ENCODE peak calls at places on chromosomes 7 and 10, in ten cellular contexts. C is NCI-H774; Z is activated CD4-positive, alpha-beta memory T cell treated with anti-CD3 and anti-CD28 coated beads, Interleukin-2, amount 10 ng/mL, durations not matched to agents 7 days and 5 days; U is GM12892; O is lower leg skin; N is NCI-H1092 treated with DMSO at 0.1 percent for 48 hours; T is transverse colon; A is H7; J is activated CD4-positive, alpha-beta T cell treated with anti-CD3 and anti-CD28 coated beads, Interleukin-2, amount 50 U/mL, for 4 hours; G is astrocyte of the spinal cord. I is an unnamed sample.

GRCh38 chr10:18367840-18368239 is 227.6 kb downstream of the CACNB2 start:
- DNase-seq in C (no peak), Z (no peak), U (no peak), O (no peak), N (no peak), T (no peak), A (no peak), J (no peak), G (no peak), I (no peak)

GRCh38 chr7:4067874-4068273 is 614.2 kb upstream of the FOXK1 start:
- DNase-seq in C (no peak), Z (no peak), U (no peak), O (no peak), N (no peak), T (no peak), A (no peak), J (no peak), G (no peak), I (no peak)

GRCh38 chr7:77734590-77735421 is 38.5 kb downstream of the RSBN1L start:
- DNase-seq in C (no peak), Z (no peak), U (no peak), O (no peak), N (no peak), T (peak), A (no peak), J (no peak), G (no peak), I (no peak)

GRCh38 chr7:101567231-101567630 is 61.9 kb downstream of the MYL10 start:
- DNase-seq in C (peak), Z (no peak), U (no peak), O (no peak), N (peak), T (peak), A (no peak), J (no peak), G (no peak), I (no peak)

GRCh38 chr7:362416-363096 is 72.6 kb downstream of the FOXL3 start:
- DNase-seq in C (no peak), Z (peak), U (no peak), O (no peak), N (no peak), T (peak), A (no peak), J (peak), G (no peak), I (no peak)

GRCh38 chr7:66205736-66206080 is 574 bp downstream of the TPST1 start:
- DNase-seq in C (no peak), Z (no peak), U (no peak), O (no peak), N (peak), T (peak), A (no peak), J (no peak), G (no peak), I (no peak)

GRCh38 chr7:23277359-23277989 is 21.7 kb upstream of the MALSU1 start:
- DNase-seq in C (peak), Z (peak), U (peak), O (no peak), N (peak), T (no peak), A (peak), J (no peak), G (peak), I (no peak)

GRCh38 chr7:80427218-80427617 is 84.6 kb downstream of the GNAT3 start:
- DNase-seq in C (no peak), Z (no peak), U (no peak), O (no peak), N (no peak), T (no peak), A (no peak), J (no peak), G (no peak), I (no peak)

GRCh38 chr10:122637371-122637770 is 62.3 kb downstream of the C10orf120 start:
- DNase-seq in C (no peak), Z (no peak), U (no peak), O (no peak), N (peak), T (no peak), A (no peak), J (no peak), G (no peak), I (no peak)

GRCh38 chr7:128879939-128880746 is 17.5 kb downstream of the ATP6V1F start:
- DNase-seq in C (peak), Z (no peak), U (no peak), O (no peak), N (peak), T (peak), A (peak), J (no peak), G (peak), I (no peak)

GRCh38 chr10:61024801-61025201 is 80.8 kb upstream of the RHOBTB1 start:
- DNase-seq in C (no peak), Z (no peak), U (no peak), O (no peak), N (no peak), T (no peak), A (peak), J (no peak), G (no peak), I (no peak)

GRCh38 chr10:127426746-127427145 is 122.4 kb upstream of the NPS start:
- DNase-seq in C (no peak), Z (no peak), U (no peak), O (no peak), N (no peak), T (no peak), A (no peak), J (no peak), G (no peak), I (no peak)

GRCh38 chr7:158473238-158473637 is 114.4 kb downstream of the PTPRN2 start:
- DNase-seq in C (no peak), Z (no peak), U (no peak), O (no peak), N (peak), T (no peak), A (peak), J (no peak), G (no peak), I (no peak)

GRCh38 chr7:41010418-41010817 is 692.5 kb downstream of the INHBA start:
- DNase-seq in C (no peak), Z (no peak), U (no peak), O (peak), N (no peak), T (no peak), A (no peak), J (no peak), G (no peak), I (no peak)

GRCh38 chr7:122013070-122013469 is 131.0 kb downstream of the AASS start:
- DNase-seq in C (no peak), Z (no peak), U (no peak), O (no peak), N (no peak), T (no peak), A (no peak), J (no peak), G (no peak), I (no peak)

GRCh38 chr7:25857376-25858067 is 294.5 kb upstream of the NFE2L3 start:
- DNase-seq in C (no peak), Z (no peak), U (no peak), O (peak), N (peak), T (peak), A (peak), J (no peak), G (no peak), I (no peak)

GRCh38 chr10:3129581-3130340 is 42.8 kb downstream of the PITRM1 start:
- DNase-seq in C (no peak), Z (no peak), U (no peak), O (no peak), N (no peak), T (no peak), A (no peak), J (no peak), G (no peak), I (no peak)

GRCh38 chr7:141541375-141541774 is 9.8 kb upstream of the AGK start:
- DNase-seq in C (peak), Z (no peak), U (no peak), O (no peak), N (peak), T (no peak), A (no peak), J (no peak), G (no peak), I (no peak)

GRCh38 chr7:20238754-20239324 is 21.7 kb upstream of the MACC1 start:
- DNase-seq in C (no peak), Z (no peak), U (no peak), O (no peak), N (no peak), T (peak), A (no peak), J (no peak), G (no peak), I (no peak)

GRCh38 chr7:150594817-150595216 is 27.6 kb downstream of the GIMAP4 start:
- DNase-seq in C (no peak), Z (no peak), U (no peak), O (no peak), N (no peak), T (no peak), A (no peak), J (no peak), G (no peak), I (no peak)

GRCh38 chr7:99504281-99504602 is 220 bp upstream of the ZKSCAN5 start:
- DNase-seq in C (no peak), Z (no peak), U (peak), O (no peak), N (no peak), T (no peak), A (peak), J (no peak), G (no peak), I (no peak)

GRCh38 chr7:26365077-26365896 is 73.6 kb downstream of the SNX10 start:
- DNase-seq in C (peak), Z (peak), U (no peak), O (peak), N (peak), T (peak), A (no peak), J (peak), G (peak), I (peak)

GRCh38 chr10:121131014-121131413 is 279.9 kb downstream of the WDR11 start:
- DNase-seq in C (no peak), Z (no peak), U (no peak), O (no peak), N (no peak), T (no peak), A (no peak), J (no peak), G (no peak), I (no peak)

GRCh38 chr7:158468225-158468624 is 119.4 kb downstream of the PTPRN2 start:
- DNase-seq in C (no peak), Z (no peak), U (no peak), O (no peak), N (no peak), T (no peak), A (peak), J (no peak), G (no peak), I (no peak)

GRCh38 chr7:122790132-122790531 is 87.4 kb upstream of the RNF148 start:
- DNase-seq in C (no peak), Z (no peak), U (no peak), O (no peak), N (peak), T (no peak), A (no peak), J (no peak), G (no peak), I (no peak)

I was measured in HS-5.